ENCODE peak calls at places on chromosomes 4 and X, in nine cellular contexts. One of them, this sample, is unnamed.

GRCh38 chr4:19936471-19936870 is 315.2 kb upstream of the SLIT2 start:
- DNase-seq in GM23338: no peak
- DNase-seq in GM13976: no peak
- DNase-seq in neural crest cell: no peak
- DNase-seq in ascending aorta: no peak
- DNase-seq in GM20000: no peak
- DNase-seq in A549: no peak
- DNase-seq in HFF-Myc: peak; percentile 38
- DNase-seq in psoas muscle: no peak
- DNase-seq in this sample: no peak

GRCh38 chr4:25928320-25928955 is 14.4 kb downstream of the SMIM20 start:
- DNase-seq in GM23338: no peak
- DNase-seq in HFF-Myc: no peak
- DNase-seq in GM13976: no peak
- DNase-seq in neural crest cell: no peak
- DNase-seq in A549: no peak
- DNase-seq in psoas muscle: no peak
- DNase-seq in ascending aorta: peak; percentile 55
- DNase-seq in GM20000: no peak
- DNase-seq in this sample: no peak

GRCh38 chr4:139242511-139243051 is 37.4 kb downstream of the MGARP start:
- DNase-seq in ascending aorta: no peak
- DNase-seq in HFF-Myc: peak; percentile 84
- DNase-seq in A549: no peak
- DNase-seq in GM13976: no peak
- DNase-seq in GM20000: no peak
- DNase-seq in psoas muscle: no peak
- DNase-seq in GM23338: no peak
- DNase-seq in neural crest cell: no peak
- DNase-seq in this sample: no peak

GRCh38 chr4:26858035-26858918 is 2.4 kb upstream of the STIM2 start:
- DNase-seq in GM23338: no peak
- DNase-seq in GM13976: no peak
- DNase-seq in psoas muscle: no peak
- DNase-seq in A549: no peak
- DNase-seq in neural crest cell: no peak
- DNase-seq in ascending aorta: no peak
- DNase-seq in HFF-Myc: no peak
- DNase-seq in GM20000: no peak
- DNase-seq in this sample: no peak

GRCh38 chr4:76210502-76210901 is 3.1 kb downstream of the SCARB2 start:
- DNase-seq in A549: no peak
- DNase-seq in neural crest cell: no peak
- DNase-seq in GM20000: no peak
- DNase-seq in ascending aorta: no peak
- DNase-seq in GM23338: no peak
- DNase-seq in HFF-Myc: no peak
- DNase-seq in psoas muscle: no peak
- DNase-seq in GM13976: no peak
- DNase-seq in this sample: no peak

GRCh38 chrX:39821011-39821708 is 276.6 kb downstream of the BCOR start:
- DNase-seq in neural crest cell: peak; percentile 16
- DNase-seq in HFF-Myc: no peak
- DNase-seq in GM23338: peak; percentile 53
- DNase-seq in A549: peak; percentile 33
- DNase-seq in GM13976: peak; percentile 65
- DNase-seq in psoas muscle: no peak
- DNase-seq in ascending aorta: no peak
- DNase-seq in GM20000: peak; percentile 65
- DNase-seq in this sample: peak; percentile 43

GRCh38 chrX:153636716-153637115 is 10.3 kb upstream of the DUSP9 start:
- DNase-seq in psoas muscle: no peak
- DNase-seq in GM23338: no peak
- DNase-seq in GM13976: no peak
- DNase-seq in neural crest cell: no peak
- DNase-seq in ascending aorta: no peak
- DNase-seq in GM20000: no peak
- DNase-seq in A549: no peak
- DNase-seq in HFF-Myc: no peak
- DNase-seq in this sample: peak; percentile 5

GRCh38 chr4:113810906-113811305 is 49.4 kb upstream of the CAMK2D start:
- DNase-seq in GM20000: no peak
- DNase-seq in GM23338: no peak
- DNase-seq in neural crest cell: no peak
- DNase-seq in A549: no peak
- DNase-seq in HFF-Myc: no peak
- DNase-seq in GM13976: no peak
- DNase-seq in ascending aorta: no peak
- DNase-seq in psoas muscle: no peak
- DNase-seq in this sample: no peak

GRCh38 chrX:27336466-27337091 is 126.6 kb downstream of the PPP4R3C start:
- DNase-seq in ascending aorta: no peak
- DNase-seq in GM23338: peak; percentile 53
- DNase-seq in neural crest cell: peak; percentile 49
- DNase-seq in A549: peak; percentile 1
- DNase-seq in psoas muscle: no peak
- DNase-seq in GM13976: peak; percentile 16
- DNase-seq in HFF-Myc: peak; percentile 0
- DNase-seq in GM20000: peak; percentile 3
- DNase-seq in this sample: peak; percentile 18

GRCh38 chr4:136392576-136392975 is 1139.7 kb downstream of the PCDH18 start:
- DNase-seq in A549: no peak
- DNase-seq in neural crest cell: no peak
- DNase-seq in GM23338: no peak
- DNase-seq in HFF-Myc: no peak
- DNase-seq in GM13976: no peak
- DNase-seq in psoas muscle: no peak
- DNase-seq in ascending aorta: no peak
- DNase-seq in GM20000: no peak
- DNase-seq in this sample: no peak

GRCh38 chr4:125911481-125911880 is 596.7 kb downstream of the FAT4 start:
- DNase-seq in neural crest cell: no peak
- DNase-seq in psoas muscle: no peak
- DNase-seq in GM20000: no peak
- DNase-seq in GM23338: peak; percentile 45
- DNase-seq in A549: no peak
- DNase-seq in GM13976: no peak
- DNase-seq in HFF-Myc: no peak
- DNase-seq in ascending aorta: no peak
- DNase-seq in this sample: no peak

GRCh38 chrX:111003118-111003517 is 92.9 kb upstream of the PAK3 start:
- DNase-seq in A549: no peak
- DNase-seq in neural crest cell: no peak
- DNase-seq in ascending aorta: no peak
- DNase-seq in GM20000: no peak
- DNase-seq in GM13976: no peak
- DNase-seq in psoas muscle: no peak
- DNase-seq in HFF-Myc: no peak
- DNase-seq in GM23338: no peak
- DNase-seq in this sample: no peak

GRCh38 chrX:1649623-1650022 is 34.8 kb downstream of the ASMT start:
- DNase-seq in psoas muscle: no peak
- DNase-seq in GM23338: peak; percentile 95
- DNase-seq in HFF-Myc: no peak
- DNase-seq in neural crest cell: no peak
- DNase-seq in A549: no peak
- DNase-seq in GM20000: no peak
- DNase-seq in GM13976: no peak
- DNase-seq in ascending aorta: no peak
- DNase-seq in this sample: no peak

GRCh38 chr4:7890635-7891393 is 48.8 kb downstream of the AFAP1 start:
- DNase-seq in psoas muscle: no peak
- DNase-seq in HFF-Myc: peak; percentile 71
- DNase-seq in A549: no peak
- DNase-seq in GM20000: no peak
- DNase-seq in GM23338: peak; percentile 35
- DNase-seq in neural crest cell: no peak
- DNase-seq in GM13976: no peak
- DNase-seq in ascending aorta: no peak
- DNase-seq in this sample: no peak

GRCh38 chr4:111494471-111494870 is 650.8 kb upstream of the FAM241A start:
- DNase-seq in neural crest cell: no peak
- DNase-seq in HFF-Myc: no peak
- DNase-seq in psoas muscle: no peak
- DNase-seq in ascending aorta: no peak
- DNase-seq in GM23338: no peak
- DNase-seq in GM13976: no peak
- DNase-seq in GM20000: no peak
- DNase-seq in A549: no peak
- DNase-seq in this sample: no peak

GRCh38 chr4:17468638-17469221 is 43.2 kb downstream of the QDPR start:
- DNase-seq in ascending aorta: no peak
- DNase-seq in A549: no peak
- DNase-seq in GM13976: no peak
- DNase-seq in psoas muscle: no peak
- DNase-seq in HFF-Myc: peak; percentile 24
- DNase-seq in GM23338: peak; percentile 67
- DNase-seq in GM20000: no peak
- DNase-seq in neural crest cell: no peak
- DNase-seq in this sample: peak; percentile 29

GRCh38 chrX:154967603-154968002 is 54.9 kb downstream of the F8 start:
- DNase-seq in GM20000: no peak
- DNase-seq in psoas muscle: no peak
- DNase-seq in neural crest cell: no peak
- DNase-seq in A549: no peak
- DNase-seq in GM13976: no peak
- DNase-seq in ascending aorta: no peak
- DNase-seq in HFF-Myc: no peak
- DNase-seq in GM23338: no peak
- DNase-seq in this sample: no peak

DNA sequence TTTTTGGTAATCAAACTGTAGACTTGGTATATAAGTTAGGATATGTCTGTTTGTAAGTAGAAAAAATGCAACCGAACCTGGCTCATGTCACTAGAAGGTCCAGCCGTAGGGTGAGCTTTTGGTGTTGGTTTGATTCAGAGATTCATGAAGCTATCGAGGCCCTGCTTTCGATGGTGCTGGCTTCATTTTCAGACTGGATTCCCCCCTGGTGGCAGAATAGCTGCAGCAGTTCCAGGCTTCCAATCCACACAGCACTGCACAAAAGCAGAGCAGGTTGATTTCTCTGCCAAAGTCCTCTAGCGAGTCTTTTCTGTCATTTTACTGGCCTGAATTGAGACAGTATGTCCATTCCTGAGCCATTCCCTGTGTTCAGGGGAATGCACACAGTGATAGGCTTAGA is 33.1 kb downstream of the PDK3 start:
- DNase-seq in psoas muscle: no peak
- DNase-seq in GM20000: no peak
- DNase-seq in neural crest cell: no peak
- DNase-seq in GM13976: no peak
- DNase-seq in HFF-Myc: no peak
- DNase-seq in GM23338: peak; percentile 10
- DNase-seq in A549: peak; percentile 28
- DNase-seq in ascending aorta: peak; percentile 69
- DNase-seq in this sample: no peak
- TF ChIP-seq CTCF in psoas muscle: no peak
- TF ChIP-seq CTCF in GM20000: no peak
- TF ChIP-seq CTCF in neural crest cell: peak; percentile 45
- TF ChIP-seq CTCF in GM13976: no peak
- TF ChIP-seq CTCF in HFF-Myc: no peak
- TF ChIP-seq CTCF in GM23338: peak; percentile 34
- TF ChIP-seq CTCF in A549: peak; percentile 27
- TF ChIP-seq CTCF in ascending aorta: peak; percentile 25
- TF ChIP-seq CTCF in this sample: no peak

DNA sequence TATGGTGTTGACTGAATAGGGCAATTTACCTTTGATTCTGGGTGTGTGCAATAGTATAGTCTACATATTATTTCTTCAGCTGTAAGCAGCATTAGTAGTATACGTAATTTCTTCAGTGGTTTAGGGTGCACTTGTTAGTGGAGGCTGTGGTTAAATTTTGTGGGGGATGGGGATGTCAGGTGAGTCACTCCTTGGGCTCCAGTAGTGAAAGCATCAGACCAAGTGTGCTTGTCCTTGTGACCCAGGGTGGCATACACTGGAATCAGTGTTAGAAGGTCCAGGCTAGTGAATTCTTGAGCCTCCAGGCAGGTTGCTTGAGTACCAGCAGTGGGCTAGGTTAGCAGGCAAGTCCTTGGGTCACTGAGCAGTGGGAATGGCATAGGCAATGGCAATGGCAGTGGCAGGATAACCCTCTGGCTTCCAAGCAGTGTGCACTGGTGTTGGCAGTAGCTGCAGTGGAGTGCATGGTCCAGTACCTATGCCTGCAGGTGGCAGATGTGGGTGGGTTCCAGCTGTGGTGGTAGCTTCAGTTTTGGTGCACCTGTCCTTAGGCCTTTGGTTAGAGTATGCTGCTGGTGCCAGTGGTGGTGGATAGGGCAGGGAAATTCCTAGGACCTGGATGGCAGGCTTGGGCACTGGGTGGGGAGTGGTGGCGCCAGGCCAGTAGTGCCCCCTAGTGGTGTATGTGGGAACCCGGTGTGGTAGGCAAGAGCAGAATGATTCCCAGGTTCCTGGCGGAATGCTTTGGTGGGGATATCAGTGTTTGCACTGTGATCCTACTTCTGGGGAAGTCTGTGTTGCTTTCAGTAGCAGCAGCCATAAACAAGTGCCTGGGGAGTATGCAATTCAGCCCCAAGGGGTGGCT is 531.0 kb downstream of the SMARCA1 start:
- DNase-seq in psoas muscle: no peak
- DNase-seq in GM23338: peak; percentile 38
- DNase-seq in A549: no peak
- DNase-seq in GM13976: no peak
- DNase-seq in neural crest cell: no peak
- DNase-seq in GM20000: no peak
- DNase-seq in ascending aorta: no peak
- DNase-seq in HFF-Myc: no peak
- DNase-seq in this sample: no peak
- TF ChIP-seq CTCF in psoas muscle: no peak
- TF ChIP-seq CTCF in GM23338: peak; percentile 46
- TF ChIP-seq CTCF in A549: no peak
- TF ChIP-seq CTCF in GM13976: no peak
- TF ChIP-seq CTCF in neural crest cell: no peak
- TF ChIP-seq CTCF in GM20000: no peak
- TF ChIP-seq CTCF in ascending aorta: no peak
- TF ChIP-seq CTCF in HFF-Myc: peak; percentile 4
- TF ChIP-seq CTCF in this sample: no peak

DNA sequence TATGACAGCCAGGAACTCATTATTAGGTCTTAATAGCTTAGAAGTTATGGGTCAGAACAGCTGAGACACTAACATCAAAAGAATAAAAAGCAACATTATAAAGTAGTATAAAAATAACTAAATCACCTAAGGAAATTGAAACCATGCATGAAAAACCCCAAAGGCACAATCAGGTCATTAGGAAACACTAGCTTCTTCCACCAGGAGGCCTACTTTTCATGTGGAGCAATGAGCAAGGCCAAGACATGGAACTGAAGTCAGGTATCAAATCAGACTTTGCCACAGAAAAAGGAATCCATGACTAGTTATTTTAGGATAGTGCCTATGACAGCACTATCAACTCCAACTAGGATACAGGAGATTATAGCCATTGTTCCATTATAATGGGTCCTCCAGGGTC is 7.9 kb downstream of the HUWE1 start:
- DNase-seq in GM23338: peak; percentile 32
- DNase-seq in psoas muscle: no peak
- DNase-seq in ascending aorta: no peak
- DNase-seq in GM13976: no peak
- DNase-seq in neural crest cell: no peak
- DNase-seq in GM20000: no peak
- DNase-seq in A549: peak; percentile 13
- DNase-seq in HFF-Myc: no peak
- DNase-seq in this sample: no peak
- TF ChIP-seq CTCF in GM23338: no peak
- TF ChIP-seq CTCF in psoas muscle: peak; percentile 9
- TF ChIP-seq CTCF in ascending aorta: no peak
- TF ChIP-seq CTCF in GM13976: no peak
- TF ChIP-seq CTCF in neural crest cell: peak; percentile 51
- TF ChIP-seq CTCF in GM20000: no peak
- TF ChIP-seq CTCF in A549: no peak
- TF ChIP-seq CTCF in HFF-Myc: peak; percentile 24
- TF ChIP-seq CTCF in this sample: no peak

GRCh38 chr4:43550981-43551627 is 658.6 kb downstream of the GRXCR1 start:
- DNase-seq in GM20000: no peak
- DNase-seq in GM13976: no peak
- DNase-seq in ascending aorta: no peak
- DNase-seq in neural crest cell: no peak
- DNase-seq in psoas muscle: no peak
- DNase-seq in A549: no peak
- DNase-seq in HFF-Myc: no peak
- DNase-seq in GM23338: no peak
- DNase-seq in this sample: no peak
- TF ChIP-seq CTCF in GM20000: no peak
- TF ChIP-seq CTCF in GM13976: no peak
- TF ChIP-seq CTCF in ascending aorta: no peak
- TF ChIP-seq CTCF in neural crest cell: no peak
- TF ChIP-seq CTCF in psoas muscle: no peak
- TF ChIP-seq CTCF in A549: no peak
- TF ChIP-seq CTCF in HFF-Myc: no peak
- TF ChIP-seq CTCF in GM23338: no peak
- TF ChIP-seq CTCF in this sample: no peak

This sample was measured in GM10248.